ENCODE peak calls at places on chromosomes 16 and 17, in seven cellular contexts. K is lower leg skin, E is vagina, H is H1, D is heart left ventricle, Z is fibroblast of mammary gland, N is cardiac fibroblast. O is an unnamed sample.

GRCh38 chr16:86975445-86975844 is 341.7 kb downstream of the C16orf95 start:
- DNase-seq in K (no peak), E (no peak), H (peak), D (no peak), Z (peak), N (peak), O (no peak)

GRCh38 chr17:7889166-7889584 is 586 bp downstream of the CHD3 start:
- DNase-seq in K (peak), E (peak), H (no peak), D (peak), Z (peak), N (peak), O (no peak)

GRCh38 chr17:80105762-80106161 is 4.4 kb downstream of the GAA start:
- DNase-seq in K (peak), E (no peak), H (no peak), D (no peak), Z (no peak), N (peak), O (no peak)

GRCh38 chr17:80130992-80131391 is 15.9 kb downstream of the EIF4A3 start:
- DNase-seq in K (peak), E (no peak), H (no peak), D (no peak), Z (no peak), N (no peak), O (no peak)

GRCh38 chr17:4440021-4440420 is 6.3 kb downstream of the SPNS3 start:
- DNase-seq in K (no peak), E (no peak), H (no peak), D (no peak), Z (no peak), N (no peak), O (no peak)

GRCh38 chr17:35447494-35447893 is 1.1 kb downstream of the SLFN13 start:
- DNase-seq in K (no peak), E (no peak), H (no peak), D (no peak), Z (no peak), N (no peak), O (no peak)

GRCh38 chr17:40608061-40608581 is 39.5 kb downstream of the SMARCE1 start:
- DNase-seq in K (no peak), E (no peak), H (no peak), D (no peak), Z (no peak), N (no peak), O (no peak)

GRCh38 chr17:68238488-68238887 is 9.4 kb upstream of the AMZ2 start:
- DNase-seq in K (no peak), E (no peak), H (peak), D (no peak), Z (no peak), N (no peak), O (no peak)

GRCh38 chr17:17055286-17056166 is 13.3 kb downstream of the MPRIP start:
- DNase-seq in K (peak), E (no peak), H (no peak), D (peak), Z (no peak), N (peak), O (no peak)

GRCh38 chr17:56715613-56716357 is 117.9 kb downstream of the C17orf67 start:
- DNase-seq in K (peak), E (no peak), H (peak), D (peak), Z (peak), N (peak), O (peak)

GRCh38 chr16:75621170-75621477 is 2.0 kb downstream of the ADAT1 start:
- DNase-seq in K (no peak), E (no peak), H (no peak), D (no peak), Z (peak), N (peak), O (no peak)

GRCh38 chr16:57386381-57386951 is 14.2 kb downstream of the CX3CL1 start:
- DNase-seq in K (no peak), E (no peak), H (no peak), D (no peak), Z (peak), N (peak), O (no peak)

GRCh38 chr17:48153711-48154642 is 46.4 kb downstream of the SNX11 start:
- DNase-seq in K (no peak), E (no peak), H (no peak), D (no peak), Z (peak), N (peak), O (no peak)

GRCh38 chr16:8589293-8590160 is 784 bp downstream of the TMEM114 start:
- DNase-seq in K (no peak), E (no peak), H (peak), D (no peak), Z (no peak), N (no peak), O (no peak)

GRCh38 chr16:1089822-1090619 is 6.0 kb downstream of the C1QTNF8 start:
- DNase-seq in K (no peak), E (no peak), H (no peak), D (peak), Z (no peak), N (no peak), O (no peak)

GRCh38 chr16:71894229-71894920 is 956 bp upstream of the IST1 start:
- DNase-seq in K (peak), E (no peak), H (peak), D (peak), Z (peak), N (peak), O (no peak)

GRCh38 chr16:79868841-79869240 is 268.3 kb upstream of the MAF start:
- DNase-seq in K (no peak), E (no peak), H (no peak), D (no peak), Z (no peak), N (no peak), O (no peak)

GRCh38 chr16:69371564-69371963 is 14.2 kb downstream of the TERF2 start:
- DNase-seq in K (no peak), E (no peak), H (no peak), D (no peak), Z (no peak), N (no peak), O (no peak)

GRCh38 chr17:79473111-79473835 is 137.6 kb downstream of the RBFOX3 start:
- DNase-seq in K (no peak), E (no peak), H (no peak), D (no peak), Z (no peak), N (no peak), O (no peak)

GRCh38 chr16:56848056-56848936 is 16.7 kb upstream of the SLC12A3 start:
- DNase-seq in K (peak), E (no peak), H (no peak), D (peak), Z (peak), N (peak), O (no peak)

GRCh38 chr17:79325707-79326106 is 251.1 kb downstream of the ENGASE start:
- DNase-seq in K (no peak), E (no peak), H (peak), D (no peak), Z (no peak), N (peak), O (no peak)

GRCh38 chr17:39271546-39271945 is 45.8 kb upstream of the STAC2 start:
- DNase-seq in K (no peak), E (no peak), H (no peak), D (no peak), Z (peak), N (peak), O (no peak)

GRCh38 chr16:56606688-56607618 is 1.4 kb upstream of the MT2A start:
- DNase-seq in K (peak), E (no peak), H (no peak), D (peak), Z (peak), N (peak), O (no peak)

GRCh38 chr16:2426941-2427361 is 2.3 kb upstream of the CCNF start:
- DNase-seq in K (no peak), E (no peak), H (no peak), D (no peak), Z (no peak), N (no peak), O (no peak)

GRCh38 chr16:21994856-21995465 is 6.0 kb downstream of the PDZD9 start:
- DNase-seq in K (no peak), E (no peak), H (no peak), D (no peak), Z (no peak), N (no peak), O (no peak)

GRCh38 chr17:13698832-13699231 is 97.1 kb upstream of the HS3ST3A1 start:
- DNase-seq in K (no peak), E (no peak), H (no peak), D (no peak), Z (no peak), N (no peak), O (no peak)

GRCh38 chr16:27319257-27319965 is 5.6 kb downstream of the IL4R start:
- DNase-seq in K (no peak), E (no peak), H (no peak), D (no peak), Z (no peak), N (no peak), O (no peak)

GRCh38 chr17:18256776-18257175 is 1.8 kb downstream of the FLII start:
- DNase-seq in K (no peak), E (no peak), H (no peak), D (no peak), Z (no peak), N (no peak), O (no peak)
- H3K4me3 ChIP-seq in K (no peak), E (peak), H (no peak), D (peak), Z (no peak), N (no peak), O (no peak)

GRCh38 chr16:66696669-66697630 is at the start of gene CMTM4:
- DNase-seq in K (peak), E (no peak), H (peak), D (peak), Z (peak), N (peak), O (no peak)
- TF ChIP-seq CTCF in K (no peak), E (no peak), H (peak), D (peak), Z (no peak), N (no peak), O (peak)

DNA sequence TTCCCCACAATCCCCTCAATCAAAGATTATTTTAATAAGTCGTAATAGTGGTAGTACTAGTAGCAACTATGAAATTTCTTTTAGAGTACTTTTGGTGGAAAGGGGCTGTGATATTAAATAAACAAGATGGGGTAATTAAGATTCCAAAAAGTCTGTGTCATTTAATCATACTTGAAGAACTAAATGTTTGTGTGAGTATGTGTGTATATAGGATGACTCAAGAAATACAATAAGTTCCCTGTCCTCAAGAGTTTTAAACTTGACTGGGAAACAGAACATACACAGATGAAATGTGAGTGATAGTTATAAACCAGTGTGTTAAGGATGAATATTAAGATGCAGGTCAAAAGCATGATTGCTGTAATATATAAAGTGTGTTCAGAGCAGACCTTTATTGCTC is 2.3 kb downstream of the ALDH3A2 start:
- DNase-seq in K (no peak), E (no peak), H (no peak), D (no peak), Z (peak), N (peak), O (no peak)
- H3K4me3 ChIP-seq in K (no peak), E (peak), H (no peak), D (peak), Z (no peak), N (no peak), O (no peak)

GRCh38 chr17:54426287-54426886 is 474.3 kb upstream of the TOM1L1 start:
- DNase-seq in K (no peak), E (no peak), H (no peak), D (no peak), Z (peak), N (peak), O (no peak)
- TF ChIP-seq CTCF in K (no peak), E (no peak), H (peak), D (no peak), Z (peak), N (no peak), O (no peak)

DNA sequence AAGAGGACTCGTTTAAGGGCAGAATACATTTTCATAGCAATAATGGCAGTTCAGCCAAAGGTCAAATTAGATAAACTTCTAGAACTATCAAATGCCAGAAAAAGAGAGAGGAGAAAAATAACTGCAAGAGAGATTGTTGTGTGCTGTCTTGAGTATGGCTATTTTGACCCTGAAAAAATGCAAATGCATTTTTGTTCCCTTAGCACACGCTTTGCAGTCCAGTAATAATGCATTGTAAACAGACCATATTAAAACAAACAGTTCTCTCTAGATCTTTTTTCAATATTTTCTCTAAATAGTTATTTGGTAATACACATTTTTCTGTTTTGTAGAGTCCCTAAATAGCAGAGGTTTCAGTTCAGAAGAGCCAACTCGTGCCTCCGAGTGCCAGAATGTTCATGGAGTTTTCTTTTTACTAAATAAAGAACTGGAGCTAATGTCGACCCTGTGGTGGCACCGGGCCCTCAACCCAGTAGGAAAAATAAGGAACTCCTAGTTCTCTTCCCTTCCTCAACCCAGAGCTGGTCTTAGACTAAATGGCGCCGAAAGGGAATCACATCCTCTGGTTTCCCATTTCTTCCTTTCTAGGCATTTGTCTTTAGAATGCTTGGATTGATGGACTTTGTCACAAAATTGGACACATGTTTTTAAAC is 298.1 kb downstream of the MAP2K4 start:
- DNase-seq in K (peak), E (no peak), H (no peak), D (no peak), Z (no peak), N (peak), O (no peak)
- H3K4me3 ChIP-seq in K (no peak), E (no peak), H (no peak), D (no peak), Z (no peak), N (no peak), O (no peak)

O was measured in GM12864.